ENCODE peak calls at places on chromosome 1, in five cellular contexts. S is NCI-H446 treated with DMSO at 0.1 percent for 48 hours, P is coronary artery, Q is KBM-7, O is BJ. I is an unnamed sample.

GRCh38 chr1:182206628-182207239 is 145.2 kb upstream of the ZNF648 start:
- DNase-seq in S (no peak), P (peak), Q (peak), O (no peak), I (peak)

GRCh38 chr1:35925741-35926140 is 5.2 kb upstream of the AGO3 start:
- DNase-seq in S (no peak), P (no peak), Q (no peak), O (no peak), I (no peak)

GRCh38 chr1:94351441-94351840 is 66.7 kb upstream of the ABCD3 start:
- DNase-seq in S (no peak), P (no peak), Q (no peak), O (no peak), I (no peak)

GRCh38 chr1:154220970-154221814 is 437 bp downstream of the UBAP2L start:
- DNase-seq in S (no peak), P (peak), Q (peak), O (no peak), I (peak)

GRCh38 chr1:108117908-108118902 is 81.9 kb downstream of the SLC25A24 start:
- DNase-seq in S (no peak), P (no peak), Q (no peak), O (peak), I (no peak)

GRCh38 chr1:182841368-182841988 is 2.3 kb downstream of the DHX9 start:
- DNase-seq in S (no peak), P (no peak), Q (peak), O (no peak), I (no peak)

GRCh38 chr1:203178083-203178482 is 2.5 kb upstream of the MYBPH start:
- DNase-seq in S (no peak), P (no peak), Q (no peak), O (no peak), I (no peak)

GRCh38 chr1:239308701-239309333 is 77.6 kb upstream of the CHRM3 start:
- DNase-seq in S (no peak), P (no peak), Q (peak), O (no peak), I (peak)

GRCh38 chr1:180218806-180219765 is 11.0 kb upstream of the LHX4 start:
- DNase-seq in S (no peak), P (no peak), Q (no peak), O (no peak), I (no peak)

GRCh38 chr1:53535226-53535625 is 76.0 kb downstream of the DMRTB1 start:
- DNase-seq in S (no peak), P (no peak), Q (no peak), O (no peak), I (no peak)

GRCh38 chr1:162626089-162626488 is 6.2 kb upstream of the DDR2 start:
- DNase-seq in S (no peak), P (no peak), Q (no peak), O (no peak), I (no peak)

GRCh38 chr1:172125812-172126430 is 284.6 kb downstream of the DNM3 start:
- DNase-seq in S (no peak), P (no peak), Q (no peak), O (no peak), I (no peak)

GRCh38 chr1:84116558-84116957 is 27.5 kb upstream of the PRKACB start:
- DNase-seq in S (no peak), P (no peak), Q (peak), O (no peak), I (no peak)

GRCh38 chr1:198234511-198235251 is 77.9 kb downstream of the NEK7 start:
- DNase-seq in S (no peak), P (no peak), Q (peak), O (no peak), I (no peak)

GRCh38 chr1:224095867-224096266 is 18.0 kb upstream of the FBXO28 start:
- DNase-seq in S (no peak), P (no peak), Q (no peak), O (no peak), I (no peak)

GRCh38 chr1:233465745-233466343 is 138.3 kb downstream of the MAP3K21 start:
- DNase-seq in S (no peak), P (no peak), Q (no peak), O (no peak), I (no peak)

GRCh38 chr1:215018555-215018954 is 64.0 kb upstream of the KCNK2 start:
- DNase-seq in S (no peak), P (no peak), Q (no peak), O (no peak), I (no peak)

GRCh38 chr1:33927721-33928120 is 63.8 kb downstream of the HMGB4 start:
- DNase-seq in S (no peak), P (no peak), Q (no peak), O (no peak), I (no peak)

GRCh38 chr1:27575861-27576331 is 28.0 kb downstream of the AHDC1 start:
- DNase-seq in S (no peak), P (no peak), Q (no peak), O (no peak), I (peak)

GRCh38 chr1:46301406-46302090 is 1.9 kb downstream of the LRRC41 start:
- DNase-seq in S (no peak), P (peak), Q (peak), O (no peak), I (peak)

GRCh38 chr1:10456079-10456478 is 6.2 kb downstream of the CORT start:
- DNase-seq in S (no peak), P (no peak), Q (no peak), O (no peak), I (no peak)

GRCh38 chr1:235366286-235366685 is 941 bp upstream of the TBCE start:
- DNase-seq in S (no peak), P (no peak), Q (no peak), O (no peak), I (no peak)

GRCh38 chr1:22527555-22528296 is 35.6 kb upstream of the EPHA8 start:
- DNase-seq in S (no peak), P (no peak), Q (no peak), O (no peak), I (no peak)

GRCh38 chr1:232508161-232508661 is 121.7 kb downstream of the SIPA1L2 start:
- DNase-seq in S (no peak), P (no peak), Q (no peak), O (no peak), I (no peak)

GRCh38 chr1:178581351-178581951 is 68.5 kb downstream of the TEX35 start:
- DNase-seq in S (no peak), P (no peak), Q (no peak), O (no peak), I (no peak)

GRCh38 chr1:183212870-183213269 is 26.8 kb downstream of the LAMC2 start:
- DNase-seq in S (no peak), P (no peak), Q (no peak), O (no peak), I (no peak)

GRCh38 chr1:32684167-32684811 is 18.3 kb downstream of the SYNC start:
- DNase-seq in S (no peak), P (no peak), Q (no peak), O (peak), I (no peak)

GRCh38 chr1:5490640-5491039 is 501.6 kb downstream of the NPHP4 start:
- DNase-seq in S (no peak), P (no peak), Q (no peak), O (no peak), I (no peak)

GRCh38 chr1:191350938-191351337 is 807.3 kb upstream of the RGS18 start:
- DNase-seq in S (no peak), P (no peak), Q (no peak), O (no peak), I (no peak)

GRCh38 chr1:39268112-39268581 is 63.7 kb downstream of the MACF1 start:
- DNase-seq in S (peak), P (no peak), Q (no peak), O (peak), I (peak)

GRCh38 chr1:67451377-67451776 is 21.2 kb upstream of the SERBP1 start:
- DNase-seq in S (no peak), P (no peak), Q (no peak), O (no peak), I (no peak)

GRCh38 chr1:22845536-22845935 is 127.1 kb downstream of the LACTBL1 start:
- DNase-seq in S (no peak), P (no peak), Q (no peak), O (no peak), I (no peak)

GRCh38 chr1:153934746-153935145 is 11.8 kb downstream of the DENND4B start:
- DNase-seq in S (no peak), P (no peak), Q (no peak), O (no peak), I (no peak)